ENCODE peak calls at places on chromosomes 12 and 14, in ten cellular contexts. I is body of pancreas, O is spleen, Q is uterus, F is transverse colon, K is thyroid gland, V is adrenal gland, Z is gastrocnemius medialis, X is K562, A is ovary. S is an unnamed sample. For H3K4me1, the result is how much of the 10 kb centered on the place peaks cover.

GRCh38 chr12:93009533-93009932 is 80.4 kb upstream of the EEA1 start:
- DNase-seq in I (no peak), F (no peak), A (no peak), Z (no peak), V (no peak), Q (no peak), X (no peak), K (no peak), O (no peak), S (no peak)

GRCh38 chr12:124413401-124413800 is 118.5 kb downstream of the RFLNA start:
- DNase-seq in Q (peak), I (peak), X (no peak), O (no peak), Z (no peak), A (no peak), V (no peak), K (peak), F (no peak), S (no peak)

GRCh38 chr14:105162374-105162979 is 6.1 kb downstream of the JAG2 start:
- DNase-seq in Q (no peak), I (no peak), A (no peak), V (no peak), F (no peak), X (peak), Z (no peak), O (no peak), K (no peak), S (no peak)

GRCh38 chr12:75818863-75819262 is 212.7 kb downstream of the PHLDA1 start:
- DNase-seq in K (no peak), F (no peak), Q (no peak), O (no peak), Z (no peak), X (no peak), V (no peak), I (no peak), A (no peak), S (no peak)

GRCh38 chr12:109517619-109518018 is 40.2 kb downstream of the UBE3B start:
- DNase-seq in V (no peak), O (no peak), Z (no peak), Q (no peak), K (no peak), X (no peak), I (peak), F (no peak), A (no peak), S (no peak)

GRCh38 chr14:50926851-50927386 is 17.4 kb downstream of the PYGL start:
- DNase-seq in Q (no peak), F (no peak), X (peak), K (no peak), O (no peak), I (peak), Z (no peak), A (no peak), V (peak), S (no peak)

GRCh38 chr14:104749958-104750529 is 2.9 kb upstream of the SIVA1 start:
- DNase-seq in Q (no peak), V (no peak), X (no peak), I (no peak), F (no peak), Z (no peak), A (no peak), K (no peak), O (peak), S (no peak)

GRCh38 chr12:94867066-94867855 is 136.2 kb downstream of the NDUFA12 start:
- DNase-seq in A (no peak), O (no peak), Q (no peak), X (no peak), F (no peak), Z (no peak), K (peak), V (no peak), I (no peak), S (no peak)

GRCh38 chr14:91311284-91311662 is 66.8 kb upstream of the GPR68 start:
- DNase-seq in Z (no peak), X (no peak), V (no peak), A (no peak), K (no peak), F (peak), Q (no peak), I (no peak), O (peak), S (peak)

GRCh38 chr14:53209370-53209769 is 56.2 kb upstream of the DDHD1 start:
- DNase-seq in X (no peak), Z (no peak), I (peak), V (peak), Q (no peak), A (no peak), F (no peak), K (no peak), O (no peak), S (no peak)

GRCh38 chr12:132300789-132301722 is 28.3 kb downstream of the GALNT9 start:
- DNase-seq in I (no peak), O (peak), A (no peak), Q (no peak), X (no peak), Z (no peak), K (peak), V (no peak), F (no peak), S (no peak)

GRCh38 chr12:19203539-19204506 is 74.3 kb downstream of the PLEKHA5 start:
- DNase-seq in X (no peak), F (no peak), Z (no peak), Q (no peak), I (no peak), V (no peak), K (no peak), A (no peak), O (no peak), S (no peak)

GRCh38 chr12:102169922-102170698 is 27.5 kb downstream of the PMCH start:
- DNase-seq in V (no peak), F (no peak), A (no peak), Q (no peak), Z (no peak), O (no peak), K (peak), X (peak), I (peak), S (peak)

GRCh38 chr12:24881724-24882371 is 67.1 kb downstream of the BCAT1 start:
- DNase-seq in V (no peak), O (no peak), K (no peak), A (no peak), Q (no peak), Z (no peak), X (no peak), F (no peak), I (no peak), S (no peak)

GRCh38 chr12:20367731-20368652 is at the start of gene PDE3A:
- DNase-seq in I (peak), O (peak), K (peak), A (peak), V (peak), Q (peak), Z (peak), F (peak), X (no peak), S (no peak)

GRCh38 chr14:24430143-24430681 is 458 bp downstream of the KHNYN start:
- DNase-seq in Q (peak), I (peak), X (no peak), F (peak), O (peak), K (peak), V (peak), Z (peak), A (peak), S (peak)

GRCh38 chr14:41761204-41761603 is 154.5 kb downstream of the LRFN5 start:
- DNase-seq in K (no peak), Q (no peak), X (no peak), V (no peak), Z (no peak), A (no peak), O (no peak), I (no peak), F (no peak), S (no peak)

GRCh38 chr14:87332001-87332400 is 661.0 kb downstream of the GALC start:
- DNase-seq in A (no peak), I (no peak), K (no peak), Z (no peak), V (no peak), X (no peak), O (no peak), Q (no peak), F (no peak), S (no peak)

GRCh38 chr14:85566603-85567002 is 36.7 kb downstream of the FLRT2 start:
- DNase-seq in V (no peak), F (no peak), K (no peak), Q (no peak), I (no peak), O (no peak), X (no peak), Z (no peak), A (no peak), S (no peak)

GRCh38 chr14:77459072-77459723 is 1.3 kb downstream of the AHSA1 start:
- DNase-seq in Z (no peak), V (peak), X (peak), O (no peak), K (peak), Q (no peak), A (no peak), F (peak), I (peak), S (peak)

GRCh38 chr14:40129162-40129561 is 696.9 kb upstream of the FBXO33 start:
- DNase-seq in Q (no peak), X (no peak), O (no peak), V (no peak), I (no peak), F (no peak), A (no peak), Z (no peak), K (no peak), S (no peak)

GRCh38 chr12:42332301-42332894 is 6.4 kb downstream of the PPHLN1 start:
- DNase-seq in O (no peak), V (no peak), X (no peak), F (no peak), Z (no peak), I (peak), Q (no peak), K (peak), A (no peak), S (no peak)

GRCh38 chr12:52687527-52688385 is 7.5 kb upstream of the KRT1 start:
- DNase-seq in I (no peak), F (peak), X (no peak), V (no peak), Q (no peak), K (no peak), O (peak), A (no peak), Z (no peak), S (peak)

GRCh38 chr14:95110178-95110577 is 47.2 kb downstream of the DICER1 start:
- DNase-seq in Z (no peak), Q (no peak), A (no peak), V (no peak), I (no peak), O (no peak), X (no peak), K (no peak), F (no peak), S (no peak)

GRCh38 chr12:96902076-96902475 is 5.0 kb upstream of the NEDD1 start:
- DNase-seq in Q (no peak), O (no peak), Z (no peak), K (no peak), X (no peak), F (no peak), I (no peak), A (no peak), V (no peak), S (no peak)

GRCh38 chr12:55619352-55620138 is 17.1 kb upstream of the OR10P1 start:
- DNase-seq in O (no peak), Z (no peak), Q (no peak), V (peak), X (peak), F (peak), K (peak), I (peak), A (no peak), S (peak)

GRCh38 chr14:77141592-77142288 is at the start of gene ZDHHC22:
- DNase-seq in A (no peak), I (no peak), Z (no peak), F (no peak), V (no peak), Q (no peak), O (no peak), X (no peak), K (peak), S (no peak)

GRCh38 chr12:121816925-121817647 is 13.3 kb downstream of the SETD1B start:
- DNase-seq in A (no peak), V (peak), K (no peak), I (no peak), X (no peak), Q (no peak), Z (no peak), F (no peak), O (no peak), S (no peak)
- H3K4me1 ChIP-seq in A (under half), V (under half), K (under half), I (under half), X (under half), Q (under half), Z (under half), F (under half), O (under half), S (under half)

DNA sequence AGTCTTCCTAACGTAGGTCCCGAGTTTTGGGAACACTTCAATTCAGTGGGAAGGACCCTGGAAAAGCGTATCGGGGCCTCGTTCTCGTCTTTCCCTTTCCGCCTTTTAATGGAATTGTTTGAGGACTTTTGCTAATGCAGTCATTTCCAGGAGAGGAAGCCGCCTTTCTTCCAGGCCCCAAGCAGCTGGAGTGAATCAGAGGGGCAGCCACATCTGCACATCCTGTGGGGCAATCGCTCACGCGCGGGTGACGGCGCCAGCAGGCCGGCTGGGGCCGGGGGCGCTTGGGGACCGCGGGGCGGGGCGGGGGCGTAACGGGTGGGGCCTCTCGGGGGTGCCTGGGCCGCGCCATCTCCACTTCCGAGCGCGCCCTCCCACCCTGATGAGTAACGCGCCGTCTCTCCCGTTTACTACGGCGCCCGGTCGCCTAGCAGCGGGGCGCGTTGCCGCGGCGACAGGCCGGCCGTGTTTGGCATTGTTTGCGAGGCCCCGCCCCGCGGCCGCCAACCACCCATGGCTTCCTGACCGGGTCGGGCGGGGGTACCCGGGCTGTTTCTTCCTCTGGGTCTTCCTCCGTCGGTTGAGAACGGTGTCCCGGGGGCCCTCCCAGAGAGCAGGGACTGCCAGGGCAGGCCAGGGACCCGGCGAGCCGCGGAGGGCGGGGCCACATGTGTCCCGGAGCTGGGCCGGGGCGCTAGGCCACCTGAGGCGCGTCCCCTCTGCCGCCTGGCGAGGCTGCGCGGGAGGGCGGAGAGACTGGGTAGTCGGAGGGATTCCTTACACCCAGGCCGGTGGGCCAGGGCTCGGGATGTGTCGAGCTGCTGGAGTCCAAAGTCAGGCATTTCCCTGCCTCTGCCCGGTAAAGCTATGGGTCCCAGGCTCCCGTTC is 2.3 kb downstream of the GSG1 start:
- DNase-seq in O (peak), Z (peak), X (peak), Q (peak), F (peak), I (peak), K (peak), V (peak), A (peak), S (peak)
- TF ChIP-seq POLR2A in O (no peak), Z (no peak), X (no peak), Q (peak), F (peak), I (peak), K (peak), V (peak), A (peak), S (peak)

GRCh38 chr14:65769151-65769550 is 356.6 kb downstream of the FUT8 start:
- DNase-seq in A (no peak), V (peak), X (no peak), K (no peak), F (no peak), I (no peak), O (no peak), Q (no peak), Z (no peak), S (no peak)
- H3K4me1 ChIP-seq in A (under half), V (under half), X (under half), K (under half), F (under half), I (under half), O (under half), Q (under half), Z (under half), S (under half)

DNA sequence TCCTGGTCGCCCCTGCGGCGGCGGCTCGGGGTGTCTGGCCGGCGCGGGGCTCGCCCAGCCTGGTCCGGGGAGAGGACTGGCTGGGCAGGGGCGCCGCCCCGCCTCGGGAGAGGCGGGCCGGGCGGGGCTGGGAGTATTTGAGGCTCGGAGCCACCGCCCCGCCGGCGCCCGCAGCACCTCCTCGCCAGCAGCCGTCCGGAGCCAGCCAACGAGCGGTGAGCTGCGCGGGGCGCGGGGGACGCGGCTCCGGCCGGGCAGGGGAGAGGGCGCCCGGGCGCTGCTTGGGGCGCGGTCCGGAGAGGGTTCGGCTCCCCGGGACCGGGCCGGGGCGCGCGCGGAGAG is at the start of gene LGALS3:
- DNase-seq in K (peak), Q (peak), V (peak), A (peak), X (peak), F (peak), O (peak), I (peak), Z (peak), S (peak)
- TF ChIP-seq POLR2A in K (peak), Q (peak), V (no peak), A (peak), X (no peak), F (peak), O (no peak), I (peak), Z (peak), S (peak)

GRCh38 chr12:6935221-6935550 is 7.4 kb downstream of the ATN1 start:
- DNase-seq in I (no peak), A (no peak), V (no peak), X (no peak), Z (no peak), K (no peak), Q (no peak), O (no peak), F (no peak), S (no peak)

GRCh38 chr12:6936642-6937480 is 6.8 kb upstream of the RNU7-1 start:
- DNase-seq in O (peak), Z (no peak), X (no peak), F (no peak), A (peak), Q (peak), K (no peak), I (no peak), V (peak), S (no peak)

GRCh38 chr12:6936378-6936638 is 7.3 kb upstream of the RNU7-1 start:
- DNase-seq in Q (no peak), O (no peak), F (no peak), X (no peak), I (no peak), V (no peak), A (no peak), K (no peak), Z (no peak), S (no peak)

GRCh38 chr12:6934110-6934509 is 6.4 kb downstream of the ATN1 start:
- DNase-seq in Z (no peak), A (peak), I (no peak), K (no peak), V (no peak), X (no peak), F (no peak), O (no peak), Q (no peak), S (no peak)

DNA sequence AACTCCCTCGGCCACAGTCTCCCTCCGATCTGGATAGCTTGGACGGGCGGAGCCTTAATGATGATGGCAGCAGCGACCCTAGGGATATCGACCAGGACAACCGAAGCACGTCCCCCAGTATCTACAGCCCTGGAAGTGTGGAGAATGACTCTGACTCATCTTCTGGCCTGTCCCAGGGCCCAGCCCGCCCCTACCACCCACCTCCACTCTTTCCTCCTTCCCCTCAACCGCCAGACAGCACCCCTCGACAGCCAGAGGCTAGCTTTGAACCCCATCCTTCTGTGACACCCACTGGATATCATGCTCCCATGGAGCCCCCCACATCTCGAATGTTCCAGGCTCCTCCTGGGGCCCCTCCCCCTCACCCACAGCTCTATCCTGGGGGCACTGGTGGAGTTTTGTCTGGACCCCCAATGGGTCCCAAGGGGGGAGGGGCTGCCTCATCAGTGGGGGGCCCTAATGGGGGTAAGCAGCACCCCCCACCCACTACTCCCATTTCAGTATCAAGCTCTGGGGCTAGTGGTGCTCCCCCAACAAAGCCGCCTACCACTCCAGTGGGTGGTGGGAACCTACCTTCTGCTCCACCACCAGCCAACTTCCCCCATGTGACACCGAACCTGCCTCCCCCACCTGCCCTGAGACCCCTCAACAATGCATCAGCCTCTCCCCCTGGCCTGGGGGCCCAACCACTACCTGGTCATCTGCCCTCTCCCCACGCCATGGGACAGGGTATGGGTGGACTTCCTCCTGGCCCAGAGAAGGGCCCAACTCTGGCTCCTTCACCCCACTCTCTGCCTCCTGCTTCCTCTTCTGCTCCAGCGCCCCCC is 7.9 kb upstream of the RNU7-1 start:
- DNase-seq in F (no peak), A (peak), I (no peak), Z (no peak), V (peak), X (no peak), Q (no peak), O (no peak), K (no peak), S (peak)
- H3K4me1 ChIP-seq in F (under half), A (under half), I (under half), Z (under half), V (half or more), X (under half), Q (under half), O (under half), K (under half), S (under half)